ENCODE peak calls at places on chromosomes 1 and 21, in seven cellular contexts. V is GM20000; D is CD4-positive, alpha-beta T cell; P is ELR; J is fibroblast of pulmonary artery; B is body of pancreas; I is A549. E is an unnamed sample.

GRCh38 chr1:168468822-168469221 is 75.0 kb downstream of the XCL2 start:
- DNase-seq in V (no peak), J (no peak), P (no peak), B (no peak), I (no peak), D (no peak), E (no peak)

GRCh38 chr1:59354754-59355337 is 58.0 kb downstream of the FGGY start:
- DNase-seq in B (no peak), V (peak), J (no peak), I (no peak), D (no peak), P (no peak), E (no peak)

GRCh38 chr1:156146006-156146748 is 7.2 kb upstream of the SEMA4A start:
- DNase-seq in B (peak), J (peak), D (peak), P (peak), I (peak), V (peak), E (peak)

GRCh38 chr1:191142748-191143147 is 665.1 kb upstream of the BRINP3 start:
- DNase-seq in V (no peak), P (no peak), B (no peak), I (no peak), J (no peak), D (no peak), E (no peak)

GRCh38 chr1:182015360-182015759 is 46.2 kb downstream of the ZNF648 start:
- DNase-seq in I (peak), B (no peak), V (peak), J (no peak), D (no peak), P (no peak), E (no peak)

GRCh38 chr1:238377280-238377919 is 486.7 kb upstream of the ZP4 start:
- DNase-seq in V (no peak), P (no peak), I (no peak), J (no peak), B (no peak), D (no peak), E (no peak)

GRCh38 chr1:183757061-183757460 is 47.9 kb upstream of the RGL1 start:
- DNase-seq in D (no peak), B (no peak), P (peak), V (no peak), J (peak), I (peak), E (peak)

GRCh38 chr1:94754570-94754969 is 65.6 kb upstream of the SLC44A3 start:
- DNase-seq in J (no peak), B (no peak), P (no peak), D (no peak), V (no peak), I (no peak), E (no peak)

GRCh38 chr1:76176020-76176419 is 101.5 kb downstream of the ST6GALNAC3 start:
- DNase-seq in B (no peak), I (no peak), D (no peak), V (no peak), J (no peak), P (no peak), E (no peak)

GRCh38 chr1:209202826-209203439 is 380.6 kb upstream of the CAMK1G start:
- DNase-seq in I (peak), J (peak), V (peak), B (no peak), P (peak), D (no peak), E (peak)

GRCh38 chr21:42857216-42857615 is 22.1 kb downstream of the WDR4 start:
- DNase-seq in P (no peak), D (no peak), B (no peak), V (no peak), I (no peak), J (no peak), E (no peak)

GRCh38 chr1:100927276-100927675 is 31.4 kb downstream of the SLC30A7 start:
- DNase-seq in J (no peak), P (no peak), I (no peak), V (no peak), D (peak), B (no peak), E (no peak)

GRCh38 chr1:204647114-204647804 is 38.3 kb downstream of the LRRN2 start:
- DNase-seq in J (peak), V (peak), P (peak), I (peak), D (no peak), B (peak), E (peak)

GRCh38 chr1:94335950-94336349 is 82.2 kb upstream of the ABCD3 start:
- DNase-seq in I (peak), D (no peak), V (peak), B (peak), J (peak), P (peak), E (peak)

GRCh38 chr1:101291562-101292035 is 54.8 kb downstream of the S1PR1 start:
- DNase-seq in J (peak), P (peak), D (peak), V (peak), B (peak), I (no peak), E (no peak)

GRCh38 chr1:66532798-66533783 is 862 bp upstream of the SGIP1 start:
- DNase-seq in J (peak), V (no peak), D (no peak), B (no peak), I (no peak), P (peak), E (no peak)

GRCh38 chr1:203516906-203517305 is 23.0 kb downstream of the OPTC start:
- DNase-seq in I (no peak), D (no peak), J (no peak), V (no peak), P (no peak), B (no peak), E (no peak)

GRCh38 chr1:198155253-198155652 is 1.5 kb upstream of the NEK7 start:
- DNase-seq in D (no peak), B (no peak), V (no peak), P (peak), J (peak), I (peak), E (no peak)

GRCh38 chr21:29386803-29387202 is 88.1 kb downstream of the BACH1 start:
- DNase-seq in I (no peak), D (no peak), J (no peak), V (no peak), P (no peak), B (no peak), E (no peak)

GRCh38 chr1:20137055-20137454 is 2.1 kb upstream of the PLA2G2F start:
- DNase-seq in P (no peak), I (no peak), D (no peak), J (no peak), B (no peak), V (no peak), E (no peak)

GRCh38 chr1:208935517-208936187 is 647.9 kb upstream of the CAMK1G start:
- DNase-seq in B (no peak), P (peak), J (no peak), I (no peak), D (no peak), V (no peak), E (no peak)

GRCh38 chr1:31413405-31414005 is 492 bp downstream of the SERINC2 start:
- DNase-seq in V (peak), B (peak), J (peak), I (peak), P (peak), D (no peak), E (peak)

GRCh38 chr1:48661726-48662483 is 114.8 kb downstream of the BEND5 start:
- DNase-seq in P (no peak), J (no peak), I (no peak), D (no peak), V (no peak), B (no peak), E (no peak)

GRCh38 chr1:200415693-200416593 is 6.1 kb upstream of the ZNF281 start:
- DNase-seq in B (peak), V (peak), D (no peak), J (peak), P (peak), I (peak), E (peak)

GRCh38 chr1:18041685-18042355 is 65.8 kb upstream of the IGSF21 start:
- DNase-seq in I (no peak), V (no peak), D (no peak), J (no peak), B (no peak), P (no peak), E (no peak)

E was measured in RKO.